ENCODE peak calls at places on chromosomes 4 and X, in four cellular contexts. O is GM23248, X is astrocyte, W is H54. N is an unnamed sample.

GRCh38 chr4:45292844-45293243 is 566.5 kb upstream of the GNPDA2 start:
- DNase-seq in X (no peak), W (no peak), O (no peak), N (no peak)

GRCh38 chr4:10102981-10103330 is 13.6 kb downstream of the WDR1 start:
- DNase-seq in O (no peak), X (no peak), W (no peak), N (no peak)

GRCh38 chr4:7244766-7245320 is 52.5 kb downstream of the SORCS2 start:
- DNase-seq in W (no peak), X (no peak), O (no peak), N (no peak)

GRCh38 chr4:147360301-147360700 is 120.6 kb upstream of the EDNRA start:
- DNase-seq in W (no peak), X (peak; percentile 94), O (peak; percentile 79), N (peak; percentile 73)

GRCh38 chr4:158176108-158176507 is 3.3 kb upstream of the GASK1B start:
- DNase-seq in O (peak; percentile 76), X (peak; percentile 60), W (no peak), N (no peak)

GRCh38 chr4:185685804-185686203 is 126.2 kb downstream of the SORBS2 start:
- DNase-seq in W (no peak), O (no peak), X (no peak), N (no peak)

GRCh38 chr4:1674682-1675081 is 9.4 kb downstream of the FAM53A start:
- DNase-seq in X (no peak), W (no peak), O (no peak), N (no peak)

GRCh38 chrX:109384569-109385174 is 97.2 kb downstream of the GUCY2F start:
- DNase-seq in O (peak; percentile 49), X (no peak), W (no peak), N (no peak)

GRCh38 chr4:127731406-127731805 is 1.2 kb downstream of the SLC25A31 start:
- DNase-seq in X (no peak), O (no peak), W (no peak), N (no peak)

GRCh38 chr4:125666635-125667034 is 351.9 kb downstream of the FAT4 start:
- DNase-seq in X (no peak), W (no peak), O (no peak), N (no peak)

GRCh38 chrX:52352551-52352950 is 16.3 kb upstream of the XAGE2 start:
- DNase-seq in O (no peak), W (no peak), X (no peak), N (no peak)

GRCh38 chrX:17072726-17073125 is 126.3 kb downstream of the REPS2 start:
- DNase-seq in X (no peak), W (no peak), O (no peak), N (no peak)

GRCh38 chrX:153766098-153766817 is 2.2 kb downstream of the PLXNB3 start:
- DNase-seq in W (peak; percentile 89), X (peak; percentile 61), O (peak; percentile 82), N (no peak)

GRCh38 chrX:132333351-132333750 is 114.1 kb upstream of the RAP2C start:
- DNase-seq in X (no peak), W (no peak), O (no peak), N (no peak)

GRCh38 chrX:40173662-40174593 is 76.2 kb upstream of the BCOR start:
- DNase-seq in X (no peak), W (no peak), O (peak; percentile 62), N (no peak)

N was measured in smooth muscle cell of the brain vasculature.